ENCODE peak calls at places on chromosomes 1 and 21, in four cellular contexts. B is GM12878, M is HepG2, U is K562. F is an unnamed sample.

GRCh38 chr21:39720126-39720778 is 24.7 kb upstream of the IGSF5 start:
- DNase-seq in M (no peak), B (no peak), U (no peak), F (no peak)

GRCh38 chr1:213389061-213389581 is 338.1 kb downstream of the RPS6KC1 start:
- DNase-seq in U (no peak), M (no peak), B (no peak), F (no peak)

GRCh38 chr1:172451002-172451443 is 7.2 kb upstream of the PIGC start:
- DNase-seq in M (peak), U (no peak), B (no peak), F (no peak)

GRCh38 chr21:33541756-33542639 is at the start of gene GART:
- DNase-seq in M (peak), B (peak), U (peak), F (peak)

GRCh38 chr1:41900611-41901444 is 17.9 kb downstream of the HIVEP3 start:
- DNase-seq in M (no peak), U (no peak), B (no peak), F (no peak)

GRCh38 chr21:34979383-34979782 is 69.7 kb downstream of the RUNX1 start:
- DNase-seq in M (no peak), U (no peak), B (no peak), F (no peak)

GRCh38 chr1:37038703-37039093 is 4.4 kb upstream of the GRIK3 start:
- DNase-seq in B (no peak), U (no peak), M (no peak), F (no peak)

GRCh38 chr1:167500283-167500860 is 18.0 kb downstream of the CD247 start:
- DNase-seq in U (no peak), B (peak), M (no peak), F (no peak)

GRCh38 chr1:65431111-65431705 is 10.7 kb downstream of the LEPR start:
- DNase-seq in U (peak), M (peak), B (no peak), F (peak)

GRCh38 chr21:29647353-29647781 is 292.4 kb downstream of the GRIK1 start:
- DNase-seq in U (peak), B (no peak), M (no peak), F (no peak)

GRCh38 chr1:228798548-228798947 is 63.3 kb downstream of the RHOU start:
- DNase-seq in B (no peak), U (no peak), M (no peak), F (no peak)

GRCh38 chr1:236009857-236010256 is 55.0 kb downstream of the NID1 start:
- DNase-seq in B (no peak), U (no peak), M (no peak), F (no peak)

GRCh38 chr1:63867429-63868176 is 93.8 kb downstream of the ROR1 start:
- DNase-seq in B (no peak), M (no peak), U (no peak), F (no peak)

GRCh38 chr1:114718661-114719423 is 2.3 kb upstream of the NRAS start:
- DNase-seq in M (no peak), U (no peak), B (no peak), F (no peak)

GRCh38 chr1:239976130-239976968 is 115.3 kb upstream of the FMN2 start:
- DNase-seq in M (peak), U (peak), B (no peak), F (peak)

GRCh38 chr1:223674119-223674890 is 8.8 kb upstream of the CAPN8 start:
- DNase-seq in B (no peak), M (no peak), U (no peak), F (no peak)

GRCh38 chr1:182442333-182442732 is 7.6 kb upstream of the RGSL1 start:
- DNase-seq in B (no peak), M (no peak), U (no peak), F (no peak)

GRCh38 chr21:38244885-38245869 is 11.6 kb upstream of the KCNJ15 start:
- DNase-seq in M (no peak), B (peak), U (no peak), F (no peak)

GRCh38 chr1:230330157-230330556 is 96.0 kb downstream of the PGBD5 start:
- DNase-seq in M (no peak), U (no peak), B (no peak), F (no peak)

GRCh38 chr1:41378222-41378621 is 17.0 kb downstream of the FOXO6 start:
- DNase-seq in U (no peak), B (no peak), M (no peak), F (no peak)

GRCh38 chr1:206000641-206001339 is 2.4 kb downstream of the RAB7B start:
- DNase-seq in B (no peak), U (no peak), M (no peak), F (no peak)

GRCh38 chr1:5830771-5831599 is 161.2 kb downstream of the NPHP4 start:
- DNase-seq in B (no peak), U (peak), M (no peak), F (peak)

DNA sequence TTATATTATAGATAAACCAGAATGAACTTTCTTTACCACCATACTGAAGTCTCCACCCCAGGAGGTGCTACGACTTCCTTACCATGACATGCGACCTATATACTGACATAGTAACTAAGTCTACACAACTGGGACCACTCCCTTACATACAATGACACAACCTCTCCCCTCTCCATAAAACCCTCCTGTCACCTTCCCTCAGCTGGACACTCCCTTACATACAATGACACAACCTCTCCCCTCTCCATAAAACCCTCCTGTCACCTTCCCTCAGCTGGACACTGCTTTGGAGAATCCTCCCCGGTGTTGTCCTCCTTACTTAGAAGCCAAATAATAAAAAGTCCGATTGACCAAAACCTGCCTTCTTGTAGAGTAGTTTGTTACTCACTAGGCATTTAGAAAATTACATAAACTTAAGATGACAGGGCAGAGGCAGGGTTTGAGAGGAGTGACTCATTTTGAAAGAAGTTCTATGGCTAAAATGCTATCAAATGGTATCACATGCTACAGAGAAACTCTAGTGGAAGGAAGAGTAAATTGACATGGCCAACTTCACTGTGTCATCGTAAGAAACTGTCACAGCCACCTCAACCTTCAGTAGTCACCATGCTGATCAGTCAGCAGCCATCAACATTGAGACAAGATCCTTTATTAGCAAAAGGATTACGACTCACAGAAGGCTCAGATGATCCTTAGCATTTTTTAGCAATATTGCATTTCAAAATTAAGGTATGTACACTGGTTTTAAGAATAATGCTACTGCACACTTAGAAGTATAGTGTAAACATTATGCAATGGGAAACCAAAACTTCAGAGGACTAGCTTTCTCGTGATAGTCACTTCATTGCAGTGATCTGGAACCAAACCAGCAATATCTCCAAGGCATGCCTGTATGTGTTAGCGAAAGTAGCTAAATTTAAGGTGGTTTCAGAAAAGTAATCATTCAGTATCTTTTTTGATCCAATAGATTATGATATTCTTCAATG is 56.4 kb downstream of the AHCTF1 start:
- DNase-seq in M (no peak), B (peak), U (no peak), F (no peak)
- TF ChIP-seq FOXM1 in M (no peak), B (no peak), U (no peak), F (no peak)

GRCh38 chr1:27430903-27431653 is 38.7 kb downstream of the GPR3 start:
- DNase-seq in U (no peak), M (no peak), B (no peak), F (no peak)
- TF ChIP-seq BHLHE40 in U (no peak), M (no peak), B (no peak), F (no peak)

GRCh38 chr1:241610056-241610815 is 29.9 kb downstream of the CHML start:
- DNase-seq in U (peak), M (peak), B (no peak), F (no peak)
- TF ChIP-seq FOXK2 in U (peak), M (no peak), B (no peak), F (no peak)

GRCh38 chr1:27143408-27143807 is 11.5 kb downstream of the SLC9A1 start:
- DNase-seq in B (no peak), U (peak), M (no peak), F (no peak)

GRCh38 chr1:27142464-27142863 is 12.5 kb downstream of the SLC9A1 start:
- DNase-seq in M (no peak), B (no peak), U (no peak), F (no peak)

GRCh38 chr1:27144349-27144748 is 10.6 kb downstream of the SLC9A1 start:
- DNase-seq in B (no peak), U (no peak), M (no peak), F (no peak)

GRCh38 chr1:27145934-27146354 is 9.0 kb downstream of the SLC9A1 start:
- DNase-seq in U (peak), M (no peak), B (no peak), F (no peak)

DNA sequence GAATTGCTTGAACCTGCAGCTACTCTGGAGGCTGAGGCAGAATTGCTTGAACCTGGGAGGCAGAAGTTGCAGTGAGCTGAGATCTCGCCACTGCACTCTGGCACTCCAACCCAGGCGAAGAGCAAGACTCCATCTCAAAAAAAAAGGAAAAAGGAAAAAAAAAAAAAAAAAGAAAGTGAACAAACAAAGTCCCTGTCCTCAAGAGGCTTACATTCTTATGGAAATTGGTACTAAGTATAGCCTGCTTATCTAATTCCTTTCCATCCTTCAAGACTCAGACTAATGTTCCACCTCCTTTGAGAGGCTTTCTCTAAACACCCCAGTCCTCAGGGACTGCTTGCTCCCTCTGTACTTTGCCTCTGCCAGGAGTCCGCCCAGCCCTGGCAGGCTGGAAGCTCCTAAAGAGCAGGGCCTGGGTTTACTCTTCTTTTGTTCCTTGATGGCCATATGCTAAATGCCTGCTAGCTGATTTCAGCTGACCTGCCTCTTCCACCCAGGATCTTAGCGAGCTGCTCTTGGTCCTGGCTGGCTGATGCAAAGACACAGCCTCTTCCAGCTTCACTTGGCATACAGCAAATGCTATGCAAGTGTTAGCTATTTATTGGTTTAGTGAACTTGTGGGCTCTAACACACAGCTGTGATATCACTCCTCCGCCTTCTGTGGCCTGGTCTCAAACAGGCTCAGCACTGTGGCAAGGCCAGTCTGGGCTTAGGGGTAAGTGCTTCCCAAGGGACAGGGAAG is 9.8 kb downstream of the SLC9A1 start:
- DNase-seq in M (no peak), B (no peak), U (no peak), F (no peak)
- TF ChIP-seq FOXM1 in M (no peak), B (no peak), U (no peak), F (no peak)

GRCh38 chr1:29798699-29799566 is 562.6 kb downstream of the PTPRU start:
- DNase-seq in U (no peak), M (no peak), B (no peak), F (no peak)

GRCh38 chr1:29800522-29800956 is 564.2 kb downstream of the PTPRU start:
- DNase-seq in U (peak), B (no peak), M (no peak), F (no peak)

GRCh38 chr1:29801561-29801973 is 565.2 kb downstream of the PTPRU start:
- DNase-seq in B (no peak), U (no peak), M (no peak), F (peak)

GRCh38 chr1:29801003-29801402 is 564.7 kb downstream of the PTPRU start:
- DNase-seq in B (no peak), M (no peak), U (no peak), F (no peak)

GRCh38 chr1:29800120-29800519 is 563.8 kb downstream of the PTPRU start:
- DNase-seq in M (no peak), B (no peak), U (peak), F (no peak)
- TF ChIP-seq BHLHE40 in M (no peak), B (no peak), U (no peak), F (no peak)

GRCh38 chr1:218163371-218163770 is 121.7 kb upstream of the RRP15 start:
- DNase-seq in B (no peak), U (no peak), M (no peak), F (no peak)

GRCh38 chr1:218164930-218165686 is 120.0 kb upstream of the RRP15 start:
- DNase-seq in M (no peak), B (no peak), U (no peak), F (peak)

GRCh38 chr1:218171302-218171893 is 113.7 kb upstream of the RRP15 start:
- DNase-seq in M (peak), B (no peak), U (no peak), F (peak)

GRCh38 chr1:218164111-218164929 is 120.8 kb upstream of the RRP15 start:
- DNase-seq in U (no peak), M (peak), B (no peak), F (peak)

DNA sequence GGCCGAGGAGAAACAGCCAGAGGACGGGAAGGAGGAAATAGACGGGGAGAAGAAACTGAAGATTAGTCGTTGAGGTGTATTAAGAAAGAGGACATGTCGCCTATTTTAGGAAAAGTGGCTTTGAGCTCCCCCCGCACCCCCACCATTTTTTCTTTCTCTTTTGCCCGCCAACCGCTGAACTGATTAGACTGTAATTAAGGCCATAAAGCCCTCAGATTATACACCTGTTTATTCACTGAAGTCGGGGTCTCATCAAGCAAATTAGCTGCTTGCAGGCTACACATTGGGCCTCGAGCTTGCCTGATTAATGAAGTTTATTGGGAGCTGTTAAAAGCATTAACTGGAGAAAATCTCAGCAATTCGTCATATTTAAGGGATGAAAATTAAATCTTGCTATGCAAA is 119.4 kb upstream of the RRP15 start:
- DNase-seq in U (no peak), B (no peak), M (no peak), F (no peak)
- TF ChIP-seq FOXK2 in U (no peak), B (no peak), M (no peak), F (no peak)

GRCh38 chr1:208213786-208214185 is 30.4 kb downstream of the PLXNA2 start:
- DNase-seq in U (no peak), M (no peak), B (no peak), F (no peak)
- TF ChIP-seq FOXM1 in U (no peak), M (no peak), B (no peak), F (no peak)

DNA sequence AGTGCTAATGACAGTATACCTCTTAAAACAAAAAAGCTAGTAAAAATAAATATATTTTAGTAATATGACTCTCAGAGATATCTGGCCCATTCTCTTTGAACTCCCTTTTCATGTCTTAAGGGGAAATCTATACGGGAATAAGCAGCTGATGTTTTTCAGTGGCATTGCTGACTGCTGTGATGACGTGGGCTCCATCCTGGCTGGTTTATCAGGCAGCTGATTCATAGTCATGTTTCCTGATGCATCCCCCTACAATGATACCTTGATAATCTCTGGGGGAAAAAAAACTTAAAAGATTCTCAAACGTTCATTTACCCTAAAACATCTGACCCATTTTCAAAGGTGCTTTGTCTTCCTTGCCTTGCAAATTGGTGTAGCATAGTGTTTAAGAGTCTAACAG is 53.8 kb downstream of the ABCA4 start:
- DNase-seq in B (no peak), U (no peak), M (no peak), F (no peak)
- TF ChIP-seq BHLHE40 in B (no peak), U (no peak), M (no peak), F (no peak)